ENCODE peak calls at places on chromosomes 5 and 9, in ten cellular contexts. Q is BJ; I is cardiac muscle cell; Z is DND-41; R is adipocyte; H is epithelial cell of esophagus; S is foreskin fibroblast; N is effector memory CD4-positive, alpha-beta T cell; A is left ventricle myocardium inferior; M is BE2C. Y is an unnamed sample.

GRCh38 chr9:136135326-136136126 is 16.9 kb upstream of the TMEM250 start:
- DNase-seq in N (no peak), Z (no peak), H (no peak), Q (no peak), I (no peak), R (no peak), S (no peak), A (no peak), M (no peak), Y (no peak)

GRCh38 chr5:62790348-62790747 is 211.7 kb downstream of the LRRC70 start:
- DNase-seq in Z (no peak), N (no peak), I (peak), H (peak), A (no peak), S (no peak), Q (no peak), M (no peak), R (peak), Y (no peak)

GRCh38 chr9:114769664-114770063 is 36.2 kb downstream of the TNFSF15 start:
- DNase-seq in M (no peak), N (no peak), Z (no peak), H (no peak), R (peak), Q (no peak), I (no peak), A (no peak), S (peak), Y (no peak)

GRCh38 chr9:83403864-83404263 is 134.3 kb downstream of the FRMD3 start:
- DNase-seq in A (no peak), I (peak), Q (peak), M (no peak), Z (no peak), H (no peak), S (peak), R (peak), N (no peak), Y (no peak)

GRCh38 chr5:43674536-43674935 is 71.6 kb downstream of the NNT start:
- DNase-seq in S (no peak), H (no peak), R (peak), Z (no peak), A (no peak), Q (no peak), I (no peak), M (no peak), N (no peak), Y (no peak)

GRCh38 chr9:13841801-13842462 is 472.0 kb downstream of the NFIB start:
- DNase-seq in N (no peak), H (peak), I (no peak), M (no peak), A (no peak), S (no peak), Z (no peak), R (no peak), Q (no peak), Y (no peak)

GRCh38 chr5:1526151-1526631 is 2.4 kb upstream of the LPCAT1 start:
- DNase-seq in S (no peak), R (no peak), M (no peak), Q (no peak), N (no peak), A (no peak), I (no peak), Z (peak), H (no peak), Y (peak)

GRCh38 chr5:93596676-93597441 is 13.8 kb downstream of the NR2F1 start:
- DNase-seq in M (no peak), R (no peak), I (peak), Z (no peak), H (peak), A (no peak), S (no peak), N (no peak), Q (no peak), Y (no peak)

GRCh38 chr5:95878417-95879323 is 56.1 kb upstream of the GLRX start:
- DNase-seq in R (no peak), Q (no peak), S (no peak), Z (no peak), I (no peak), A (no peak), M (no peak), N (no peak), H (peak), Y (no peak)

GRCh38 chr9:36011379-36011778 is 25.3 kb upstream of the RECK start:
- DNase-seq in Z (no peak), S (no peak), A (no peak), Q (no peak), H (peak), M (no peak), N (no peak), R (peak), I (peak), Y (no peak)

GRCh38 chr5:143635146-143635752 is 176.7 kb upstream of the HMHB1 start:
- DNase-seq in M (no peak), Z (no peak), A (no peak), S (no peak), Q (no peak), I (peak), R (peak), N (no peak), H (peak), Y (no peak)

GRCh38 chr9:128625391-128626145 is 31.1 kb downstream of the DYNC2I2 start:
- DNase-seq in R (no peak), I (no peak), Q (no peak), S (peak), H (no peak), A (no peak), Z (no peak), N (no peak), M (no peak), Y (no peak)

GRCh38 chr5:67238191-67238590 is 41.6 kb upstream of the CD180 start:
- DNase-seq in H (no peak), Q (peak), S (peak), M (no peak), I (no peak), A (no peak), R (peak), Z (no peak), N (no peak), Y (no peak)

GRCh38 chr9:16526380-16526779 is 344.1 kb downstream of the BNC2 start:
- DNase-seq in I (peak), M (no peak), Q (no peak), H (peak), A (no peak), S (no peak), R (peak), Z (no peak), N (no peak), Y (no peak)

GRCh38 chr9:33165263-33166151 is 1.6 kb downstream of the B4GALT1 start:
- DNase-seq in R (peak), A (no peak), N (no peak), H (peak), Q (peak), Z (peak), S (peak), I (peak), M (no peak), Y (no peak)

GRCh38 chr9:125732562-125732961 is 14.6 kb upstream of the PBX3 start:
- DNase-seq in R (no peak), A (no peak), H (peak), Q (no peak), I (no peak), M (no peak), Z (no peak), N (no peak), S (no peak), Y (no peak)

GRCh38 chr5:1420211-1421195 is 24.7 kb downstream of the SLC6A3 start:
- DNase-seq in R (peak), A (no peak), I (peak), M (no peak), N (no peak), Q (no peak), Z (no peak), S (no peak), H (no peak), Y (no peak)

GRCh38 chr9:21750021-21750735 is 52.3 kb upstream of the MTAP start:
- DNase-seq in N (no peak), Q (no peak), M (no peak), A (no peak), I (peak), S (peak), R (peak), Z (no peak), H (no peak), Y (no peak)

GRCh38 chr9:15306068-15306756 is 804 bp downstream of the TTC39B start:
- DNase-seq in N (peak), I (peak), S (peak), M (peak), R (peak), Q (no peak), A (peak), Z (no peak), H (peak), Y (peak)

GRCh38 chr5:1103505-1104326 is 8.1 kb downstream of the SLC12A7 start:
- DNase-seq in H (no peak), M (peak), A (peak), I (peak), Z (no peak), R (no peak), Q (no peak), N (no peak), S (no peak), Y (no peak)

GRCh38 chr9:124498040-124498439 is 9.2 kb downstream of the NR5A1 start:
- DNase-seq in I (no peak), Q (no peak), A (no peak), M (no peak), H (no peak), S (no peak), R (no peak), N (no peak), Z (no peak), Y (no peak)

GRCh38 chr5:134549714-134550113 is 24.2 kb downstream of the JADE2 start:
- DNase-seq in H (peak), M (no peak), N (no peak), R (peak), Z (no peak), Q (no peak), I (peak), S (peak), A (no peak), Y (no peak)

GRCh38 chr5:175092691-175093090 is 351.3 kb downstream of the DRD1 start:
- DNase-seq in H (no peak), N (no peak), Q (no peak), M (no peak), I (no peak), Z (no peak), S (no peak), A (no peak), R (no peak), Y (no peak)

GRCh38 chr5:108380531-108381021 is 1.3 kb downstream of the FBXL17 start:
- DNase-seq in Q (no peak), H (peak), Z (peak), M (peak), A (peak), S (peak), N (peak), R (peak), I (peak), Y (no peak)

GRCh38 chr5:17219006-17219422 is 1.6 kb downstream of the BASP1 start:
- DNase-seq in N (no peak), I (peak), M (peak), Q (no peak), S (peak), Z (no peak), R (peak), H (no peak), A (no peak), Y (no peak)

GRCh38 chr5:78404682-78405293 is 44.4 kb downstream of the SCAMP1 start:
- DNase-seq in N (no peak), A (no peak), Z (no peak), M (no peak), I (no peak), Q (no peak), S (peak), H (no peak), R (no peak), Y (no peak)
- H3K4me3 ChIP-seq in N (no peak), A (no peak), Z (no peak), M (no peak), I (no peak), Q (no peak), S (no peak), H (no peak), R (no peak), Y (no peak)

DNA sequence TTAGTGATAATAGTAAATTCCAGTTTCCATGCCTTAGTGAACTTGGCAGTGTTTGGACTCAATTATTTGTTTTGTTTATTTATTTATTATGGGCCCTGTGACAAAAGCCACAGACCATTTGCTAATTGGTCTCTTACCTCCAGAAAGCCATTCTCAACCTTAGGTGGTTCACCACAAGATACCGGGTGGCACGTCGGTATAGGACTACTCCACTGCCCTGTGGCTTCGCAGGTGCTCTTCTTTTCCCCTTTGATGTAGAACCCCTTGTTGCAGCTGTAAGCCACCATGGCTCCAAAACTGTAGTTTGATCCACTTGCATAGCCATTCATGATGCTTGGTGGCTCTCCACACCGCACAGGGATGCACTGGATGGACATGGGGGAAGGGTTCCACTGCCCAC is 73.3 kb upstream of the TXNDC8 start:
- DNase-seq in S (no peak), H (no peak), N (no peak), A (no peak), Z (peak), M (no peak), Q (no peak), I (no peak), R (no peak), Y (no peak)
- H3K4me3 ChIP-seq in S (no peak), H (no peak), N (no peak), A (no peak), Z (no peak), M (no peak), Q (no peak), I (no peak), R (no peak), Y (no peak)

GRCh38 chr5:126875303-126875785 is 98.4 kb downstream of the LMNB1 start:
- DNase-seq in A (no peak), H (no peak), M (no peak), N (no peak), Q (no peak), I (no peak), R (no peak), Z (no peak), S (no peak), Y (no peak)
- H3K4me3 ChIP-seq in A (no peak), H (no peak), M (no peak), N (no peak), Q (no peak), I (no peak), R (no peak), Z (no peak), S (no peak), Y (no peak)

GRCh38 chr5:167513383-167513782 is 778.1 kb upstream of the WWC1 start:
- DNase-seq in M (peak), S (no peak), R (no peak), N (no peak), Z (no peak), H (no peak), I (no peak), Q (no peak), A (no peak), Y (no peak)

GRCh38 chr5:167512111-167512510 is 779.3 kb upstream of the WWC1 start:
- DNase-seq in I (no peak), Q (no peak), S (no peak), M (no peak), A (no peak), R (no peak), Z (no peak), N (no peak), H (no peak), Y (no peak)

GRCh38 chr5:167514461-167514860 is 777.0 kb upstream of the WWC1 start:
- DNase-seq in S (no peak), H (no peak), Q (no peak), A (no peak), N (no peak), I (no peak), R (no peak), Z (no peak), M (no peak), Y (no peak)

GRCh38 chr5:167511276-167511675 is 780.2 kb upstream of the WWC1 start:
- DNase-seq in Z (no peak), N (no peak), M (no peak), Q (no peak), A (no peak), H (no peak), R (no peak), S (no peak), I (no peak), Y (no peak)
- H3K4me3 ChIP-seq in Z (no peak), N (no peak), M (no peak), Q (no peak), A (no peak), H (no peak), R (no peak), S (no peak), I (no peak), Y (no peak)

GRCh38 chr5:6158974-6159863 is 219.1 kb downstream of the MED10 start:
- DNase-seq in I (peak), S (peak), N (no peak), A (no peak), M (peak), H (peak), Z (no peak), Q (peak), R (peak), Y (no peak)

GRCh38 chr5:6163913-6164312 is 214.4 kb downstream of the MED10 start:
- DNase-seq in M (no peak), N (no peak), Q (no peak), Z (no peak), S (no peak), H (no peak), I (no peak), R (no peak), A (no peak), Y (no peak)

GRCh38 chr5:6161257-6161656 is 217.1 kb downstream of the MED10 start:
- DNase-seq in M (no peak), I (no peak), Z (no peak), H (no peak), R (no peak), Q (no peak), S (no peak), N (no peak), A (no peak), Y (no peak)

GRCh38 chr5:6162175-6162574 is 216.2 kb downstream of the MED10 start:
- DNase-seq in S (no peak), M (no peak), Q (no peak), H (no peak), N (no peak), R (no peak), I (peak), Z (no peak), A (no peak), Y (no peak)

DNA sequence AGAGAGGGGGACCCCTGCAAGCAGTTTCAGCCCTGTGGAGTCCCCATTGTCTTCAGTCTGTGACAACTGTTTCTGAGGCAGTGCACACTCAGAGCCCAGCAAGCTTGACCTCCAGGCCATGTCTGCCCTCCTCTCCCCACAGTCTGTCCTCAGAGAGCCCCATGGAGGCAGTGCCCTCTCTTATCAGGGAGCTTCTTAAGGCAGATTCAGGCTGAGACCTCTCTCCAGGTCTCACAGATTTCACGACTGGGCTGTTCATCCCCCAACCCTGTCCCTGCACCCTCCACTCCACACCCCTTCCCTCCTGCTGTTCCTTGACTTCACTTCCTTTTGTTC is 218.5 kb downstream of the MED10 start:
- DNase-seq in N (no peak), R (no peak), M (no peak), S (no peak), Z (no peak), I (no peak), H (no peak), Q (no peak), A (no peak), Y (no peak)
- H3K4me3 ChIP-seq in N (no peak), R (peak), M (peak), S (peak), Z (no peak), I (no peak), H (peak), Q (no peak), A (no peak), Y (no peak)

DNA sequence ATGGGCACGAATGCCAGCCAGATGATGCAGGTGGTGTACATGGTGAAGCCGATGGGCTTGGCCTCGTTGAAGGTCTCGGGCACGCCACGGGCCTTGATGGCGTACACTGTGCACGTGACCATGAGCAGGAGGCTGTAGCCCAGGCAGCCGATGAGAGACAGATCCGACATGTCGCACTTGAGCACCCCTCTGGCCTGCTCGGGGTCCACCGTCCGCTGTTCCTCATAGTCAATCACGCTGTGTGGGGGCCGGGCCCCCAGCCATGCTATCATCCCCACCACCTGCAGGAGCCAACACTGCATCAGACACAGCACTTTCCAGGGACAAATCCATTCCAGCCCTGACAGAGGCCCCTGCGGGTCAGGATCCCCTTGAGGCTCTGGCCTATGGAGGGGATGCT is 12.2 kb downstream of the GRM6 start:
- DNase-seq in H (no peak), I (no peak), M (no peak), A (no peak), S (no peak), Z (no peak), N (no peak), Q (no peak), R (no peak), Y (no peak)
- H3K4me3 ChIP-seq in H (no peak), I (no peak), M (no peak), A (no peak), S (no peak), Z (no peak), N (no peak), Q (no peak), R (no peak), Y (no peak)

GRCh38 chr9:88537743-88538055 is 2.7 kb downstream of the NXNL2 start:
- DNase-seq in M (peak), Z (peak), H (peak), R (peak), A (peak), N (no peak), I (peak), Q (peak), S (peak), Y (peak)

GRCh38 chr9:88535932-88536324 is 950 bp downstream of the NXNL2 start:
- DNase-seq in N (no peak), M (no peak), A (no peak), S (no peak), R (no peak), H (no peak), I (no peak), Z (no peak), Q (no peak), Y (peak)

GRCh38 chr9:88538311-88539085 is 3.5 kb downstream of the NXNL2 start:
- DNase-seq in M (no peak), I (no peak), N (no peak), Q (no peak), A (no peak), Z (no peak), R (no peak), H (no peak), S (no peak), Y (no peak)

GRCh38 chr9:88535226-88535931 is 401 bp downstream of the NXNL2 start:
- DNase-seq in N (no peak), A (no peak), I (no peak), Z (no peak), H (no peak), R (no peak), M (peak), S (no peak), Q (no peak), Y (no peak)

GRCh38 chr9:88536951-88537742 is 2.2 kb downstream of the NXNL2 start:
- DNase-seq in Q (no peak), A (no peak), S (no peak), I (no peak), Z (no peak), R (no peak), H (no peak), M (no peak), N (no peak), Y (no peak)
- H3K4me3 ChIP-seq in Q (peak), A (no peak), S (peak), I (no peak), Z (no peak), R (no peak), H (no peak), M (peak), N (no peak), Y (peak)

GRCh38 chr5:32725994-32726659 is 15.0 kb downstream of the NPR3 start:
- DNase-seq in N (no peak), H (no peak), R (no peak), M (no peak), A (no peak), Z (no peak), I (peak), Q (no peak), S (no peak), Y (no peak)
- H3K4me3 ChIP-seq in N (no peak), H (no peak), R (no peak), M (no peak), A (no peak), Z (no peak), I (no peak), Q (no peak), S (no peak), Y (no peak)

Y was measured in ascending aorta.